ENCODE peak calls at places on chromosomes 2 and 18, in six cellular contexts. C, Y, P, J, B and V are unnamed samples.

GRCh38 chr2:107775171-107775570 is 51.5 kb upstream of the RGPD4 start:
- DNase-seq in C (no peak), Y (no peak), P (no peak), J (no peak), B (no peak), V (no peak)

GRCh38 chr18:9934274-9934673 is 20.5 kb downstream of the VAPA start:
- DNase-seq in C (no peak), Y (no peak), P (no peak), J (no peak), B (no peak), V (no peak)

GRCh38 chr2:151570191-151570590 is 160.5 kb downstream of the RIF1 start:
- DNase-seq in C (no peak), Y (no peak), P (no peak), J (no peak), B (no peak), V (no peak)

GRCh38 chr18:66900837-66901236 is 296.9 kb upstream of the CDH19 start:
- DNase-seq in C (no peak), Y (no peak), P (peak), J (no peak), B (no peak), V (no peak)

GRCh38 chr2:242027676-242028450 is 158.3 kb downstream of the RTP5 start:
- DNase-seq in C (no peak), Y (no peak), P (no peak), J (peak), B (no peak), V (no peak)

GRCh38 chr2:131123192-131123591 is 18.1 kb downstream of the PLEKHB2 start:
- DNase-seq in C (no peak), Y (no peak), P (no peak), J (no peak), B (no peak), V (no peak)

GRCh38 chr2:136310005-136310495 is 192.1 kb upstream of the CXCR4 start:
- DNase-seq in C (no peak), Y (no peak), P (no peak), J (no peak), B (peak), V (no peak)

GRCh38 chr2:99448556-99448955 is 41.3 kb downstream of the REV1 start:
- DNase-seq in C (no peak), Y (no peak), P (no peak), J (no peak), B (no peak), V (no peak)

GRCh38 chr2:230721712-230722111 is 9.1 kb downstream of the CAB39 start:
- DNase-seq in C (no peak), Y (no peak), P (no peak), J (no peak), B (no peak), V (no peak)

GRCh38 chr2:199757466-199757865 is 93.5 kb downstream of the FTCDNL1 start:
- DNase-seq in C (no peak), Y (no peak), P (no peak), J (no peak), B (no peak), V (no peak)

GRCh38 chr2:20126040-20126439 is 74.6 kb upstream of the LAPTM4A start:
- DNase-seq in C (no peak), Y (no peak), P (no peak), J (no peak), B (no peak), V (no peak)

GRCh38 chr2:85506768-85507181 is 32.2 kb upstream of the MAT2A start:
- DNase-seq in C (no peak), Y (no peak), P (no peak), J (no peak), B (no peak), V (no peak)

GRCh38 chr2:43139996-43140621 is 86.3 kb downstream of the ZFP36L2 start:
- DNase-seq in C (no peak), Y (no peak), P (no peak), J (no peak), B (no peak), V (no peak)

GRCh38 chr2:58925676-58926081 is 684.6 kb upstream of the FANCL start:
- DNase-seq in C (no peak), Y (peak), P (no peak), J (no peak), B (no peak), V (no peak)

GRCh38 chr2:182164686-182165085 is 179.0 kb downstream of the PPP1R1C start:
- DNase-seq in C (no peak), Y (no peak), P (no peak), J (no peak), B (no peak), V (no peak)

GRCh38 chr2:75570948-75571729 is 10.4 kb upstream of the EVA1A start:
- DNase-seq in C (no peak), Y (no peak), P (peak), J (no peak), B (no peak), V (no peak)

GRCh38 chr2:38394903-38395341 is 17.8 kb upstream of the ATL2 start:
- DNase-seq in C (no peak), Y (no peak), P (no peak), J (no peak), B (no peak), V (no peak)

GRCh38 chr2:8714283-8714682 is 32.4 kb downstream of the ID2 start:
- DNase-seq in C (no peak), Y (no peak), P (no peak), J (no peak), B (no peak), V (no peak)

GRCh38 chr2:196131384-196131861 is 40.0 kb downstream of the STK17B start:
- DNase-seq in C (no peak), Y (peak), P (peak), J (peak), B (peak), V (no peak)

GRCh38 chr2:460861-461260 is 173.0 kb upstream of the ALKAL2 start:
- DNase-seq in C (no peak), Y (no peak), P (no peak), J (no peak), B (no peak), V (no peak)

GRCh38 chr2:14081526-14081925 is 551.0 kb upstream of the LRATD1 start:
- DNase-seq in C (no peak), Y (no peak), P (no peak), J (no peak), B (no peak), V (no peak)

GRCh38 chr2:168277276-168277675 is 29.9 kb upstream of the STK39 start:
- DNase-seq in C (no peak), Y (no peak), P (no peak), J (no peak), B (no peak), V (no peak)

GRCh38 chr2:134458454-134458853 is 204.6 kb downstream of the MGAT5 start:
- DNase-seq in C (no peak), Y (no peak), P (no peak), J (no peak), B (no peak), V (no peak)

GRCh38 chr2:20011276-20012031 is 1.0 kb downstream of the MATN3 start:
- DNase-seq in C (no peak), Y (no peak), P (no peak), J (no peak), B (no peak), V (no peak)

GRCh38 chr18:33755918-33756590 is 178.0 kb downstream of the ASXL3 start:
- DNase-seq in C (no peak), Y (no peak), P (no peak), J (no peak), B (no peak), V (no peak)

GRCh38 chr2:67304300-67304890 is 92.7 kb upstream of the ETAA1 start:
- DNase-seq in C (no peak), Y (no peak), P (no peak), J (no peak), B (no peak), V (no peak)

GRCh38 chr18:80200171-80200931 is 47.0 kb downstream of the PARD6G start:
- DNase-seq in C (no peak), Y (peak), P (peak), J (peak), B (no peak), V (no peak)

GRCh38 chr2:118177932-118178331 is 89.7 kb downstream of the INSIG2 start:
- DNase-seq in C (no peak), Y (no peak), P (no peak), J (no peak), B (no peak), V (no peak)

GRCh38 chr2:168583064-168583709 is 127.1 kb downstream of the CERS6 start:
- DNase-seq in C (no peak), Y (no peak), P (no peak), J (no peak), B (no peak), V (no peak)

GRCh38 chr18:42264467-42264866 is 309.4 kb downstream of the PIK3C3 start:
- DNase-seq in C (no peak), Y (no peak), P (no peak), J (no peak), B (no peak), V (no peak)

GRCh38 chr2:220891405-220891804 is 680.7 kb downstream of the EPHA4 start:
- DNase-seq in C (no peak), Y (no peak), P (no peak), J (no peak), B (no peak), V (no peak)

GRCh38 chr2:240431663-240432424 is 3.6 kb upstream of the GPC1 start:
- DNase-seq in C (no peak), Y (no peak), P (no peak), J (peak), B (no peak), V (no peak)

GRCh38 chr2:68833162-68833561 is 38.0 kb downstream of the BMP10 start:
- DNase-seq in C (no peak), Y (no peak), P (no peak), J (no peak), B (no peak), V (no peak)

GRCh38 chr2:226758886-226759660 is 40.5 kb downstream of the IRS1 start:
- DNase-seq in C (no peak), Y (no peak), P (no peak), J (no peak), B (no peak), V (no peak)

GRCh38 chr18:26468931-26469340 is 79.4 kb downstream of the KCTD1 start:
- DNase-seq in C (peak), Y (peak), P (peak), J (peak), B (no peak), V (no peak)

GRCh38 chr2:209425082-209426071 is 1.5 kb downstream of the MAP2 start:
- DNase-seq in C (peak), Y (no peak), P (peak), J (no peak), B (no peak), V (no peak)

GRCh38 chr2:98086491-98087446 is at the start of gene VWA3B:
- DNase-seq in C (peak), Y (peak), P (no peak), J (peak), B (no peak), V (peak)

GRCh38 chr18:31687529-31687928 is 3.1 kb upstream of the B4GALT6 start:
- DNase-seq in C (no peak), Y (no peak), P (no peak), J (no peak), B (no peak), V (no peak)

GRCh38 chr2:136718273-136718672 is 47.1 kb upstream of the THSD7B start:
- DNase-seq in C (no peak), Y (no peak), P (no peak), J (no peak), B (no peak), V (no peak)

GRCh38 chr2:3432067-3432466 is 52.6 kb downstream of the TRAPPC12 start:
- DNase-seq in C (no peak), Y (no peak), P (no peak), J (no peak), B (no peak), V (no peak)

GRCh38 chr2:70928366-70928765 is 7.3 kb upstream of the ATP6V1B1 start:
- DNase-seq in C (no peak), Y (no peak), P (no peak), J (no peak), B (no peak), V (no peak)
- TF ChIP-seq TAF1 in C (no peak), Y (no peak), P (no peak), J (no peak), B (no peak), V (no peak)

DNA sequence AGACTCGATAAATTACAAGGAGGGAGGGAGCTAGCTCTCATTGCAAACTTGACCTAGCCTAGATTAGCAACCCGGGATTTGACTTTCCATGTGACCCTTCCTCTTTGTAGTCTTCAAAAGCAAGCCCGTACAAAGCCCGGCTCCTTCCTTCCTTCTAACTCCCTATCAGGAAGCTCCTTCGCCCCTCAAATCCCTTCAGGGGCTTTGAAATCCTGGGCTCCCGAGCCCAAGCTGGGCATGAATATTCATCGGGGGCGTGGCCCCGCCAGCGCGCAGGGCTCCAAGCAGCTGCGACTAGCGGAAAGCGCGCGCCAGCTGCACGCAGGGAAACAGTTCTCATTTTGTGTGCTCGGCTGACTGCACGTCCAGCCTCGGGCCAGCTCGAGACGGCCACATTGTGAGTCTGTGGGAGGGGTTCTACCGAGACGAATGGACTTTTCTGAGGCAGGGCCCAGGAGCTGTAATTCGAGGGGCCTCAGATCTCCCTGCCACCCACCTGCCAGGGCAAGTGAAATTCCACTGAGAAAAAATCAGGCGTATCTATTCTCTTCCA is 84.0 kb upstream of the PELI1 start:
- DNase-seq in C (peak), Y (peak), P (peak), J (peak), B (peak), V (peak)
- TF ChIP-seq POLR2A in C (peak), Y (peak), P (no peak), J (peak), B (peak), V (peak)

GRCh38 chr2:160406591-160407392 is 86.8 kb downstream of the RBMS1 start:
- DNase-seq in C (peak), Y (no peak), P (peak), J (peak), B (no peak), V (peak)

GRCh38 chr2:160408575-160409291 is 84.9 kb downstream of the RBMS1 start:
- DNase-seq in C (no peak), Y (no peak), P (no peak), J (no peak), B (no peak), V (no peak)

GRCh38 chr2:160408205-160408561 is 85.4 kb downstream of the RBMS1 start:
- DNase-seq in C (no peak), Y (no peak), P (no peak), J (no peak), B (no peak), V (no peak)

GRCh38 chr2:160409480-160409879 is 84.1 kb downstream of the RBMS1 start:
- DNase-seq in C (no peak), Y (no peak), P (no peak), J (no peak), B (no peak), V (no peak)

GRCh38 chr2:160407393-160408204 is 86.0 kb downstream of the RBMS1 start:
- DNase-seq in C (peak), Y (no peak), P (peak), J (peak), B (no peak), V (peak)
- TF ChIP-seq POLR2AphosphoS5 in C (no peak), Y (no peak), P (no peak), J (peak), B (no peak), V (no peak)

GRCh38 chr18:13539843-13540535 is 186.4 kb downstream of the FAM210A start:
- DNase-seq in C (no peak), Y (no peak), P (no peak), J (no peak), B (no peak), V (no peak)
- TF ChIP-seq TAF1 in C (no peak), Y (no peak), P (no peak), J (no peak), B (no peak), V (no peak)

GRCh38 chr2:189580662-189581353 is at the start of gene SLC40A1:
- DNase-seq in C (peak), Y (peak), P (peak), J (peak), B (no peak), V (peak)
- TF ChIP-seq POLR2A in C (no peak), Y (peak), P (peak), J (no peak), B (peak), V (no peak)

GRCh38 chr18:49481317-49481716 is 5.7 kb downstream of the C18orf32 start:
- DNase-seq in C (no peak), Y (no peak), P (no peak), J (no peak), B (no peak), V (no peak)

GRCh38 chr18:49486617-49486958 is 446 bp downstream of the C18orf32 start:
- DNase-seq in C (no peak), Y (no peak), P (no peak), J (no peak), B (no peak), V (no peak)

GRCh38 chr18:49479381-49480137 is 7.5 kb downstream of the C18orf32 start:
- DNase-seq in C (no peak), Y (peak), P (no peak), J (no peak), B (no peak), V (no peak)

GRCh38 chr18:49486959-49487710 is at the start of gene C18orf32:
- DNase-seq in C (peak), Y (peak), P (peak), J (peak), B (peak), V (peak)

GRCh38 chr18:49483198-49483597 is 3.8 kb downstream of the C18orf32 start:
- DNase-seq in C (no peak), Y (no peak), P (no peak), J (no peak), B (no peak), V (no peak)
- TF ChIP-seq POLR2AphosphoS5 in C (no peak), Y (no peak), P (no peak), J (no peak), B (no peak), V (no peak)

DNA sequence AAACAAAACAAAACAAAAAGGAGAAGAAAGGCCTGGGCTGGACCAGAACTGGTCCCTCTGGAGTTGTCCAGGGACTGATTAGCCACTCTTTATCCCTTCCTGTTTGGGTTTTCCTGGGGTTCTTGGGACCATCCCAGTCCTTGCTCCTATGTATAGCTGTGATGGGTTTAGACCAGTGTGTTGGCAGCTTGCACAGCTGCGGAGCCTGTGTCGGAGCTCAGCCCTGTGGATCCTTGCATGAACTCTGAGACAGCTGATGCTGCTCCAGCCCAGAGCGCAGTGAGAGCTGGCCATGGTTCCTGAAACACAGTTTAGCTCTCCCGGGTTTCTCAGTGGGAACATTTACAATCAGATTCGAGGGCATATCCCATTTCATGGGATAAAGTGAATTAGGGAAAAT is 16.9 kb downstream of the IMPA2 start:
- DNase-seq in C (no peak), Y (no peak), P (no peak), J (no peak), B (no peak), V (no peak)
- TF ChIP-seq TAF1 in C (no peak), Y (no peak), P (no peak), J (no peak), B (no peak), V (no peak)